ENCODE peak calls at places on chromosome 10, in nine cellular contexts. H is astrocyte of the cerebellum, W is heart left ventricle, O is epithelial cell of proximal tubule, S is GM13976, C is PC-9, Q is MM.1S, B is BE2C, K is HL-60. T is an unnamed sample.

GRCh38 chr10:78976825-78977760 is 91.7 kb upstream of the ZMIZ1 start:
- DNase-seq in H (no peak), W (peak), O (no peak), S (no peak), C (no peak), Q (no peak), B (no peak), K (no peak), T (no peak)

GRCh38 chr10:89535185-89536012 is at the start of gene SLC16A12:
- DNase-seq in H (no peak), W (no peak), O (no peak), S (peak), C (no peak), Q (no peak), B (peak), K (no peak), T (peak)

GRCh38 chr10:19970707-19971106 is 154.5 kb downstream of the PLXDC2 start:
- DNase-seq in H (no peak), W (no peak), O (no peak), S (no peak), C (no peak), Q (no peak), B (no peak), K (no peak), T (no peak)

GRCh38 chr10:132961-133898 is 2.0 kb upstream of the ZMYND11 start:
- DNase-seq in H (peak), W (no peak), O (peak), S (no peak), C (no peak), Q (no peak), B (no peak), K (no peak), T (peak)

GRCh38 chr10:96756111-96756903 is 36.0 kb upstream of the PIK3AP1 start:
- DNase-seq in H (no peak), W (no peak), O (no peak), S (no peak), C (no peak), Q (peak), B (no peak), K (no peak), T (no peak)

GRCh38 chr10:73744690-73744994 is 470 bp downstream of the SEC24C start:
- DNase-seq in H (peak), W (no peak), O (no peak), S (peak), C (no peak), Q (peak), B (peak), K (no peak), T (peak)

GRCh38 chr10:7302393-7303054 is 108.3 kb downstream of the SFMBT2 start:
- DNase-seq in H (no peak), W (no peak), O (peak), S (no peak), C (no peak), Q (no peak), B (no peak), K (no peak), T (peak)

GRCh38 chr10:43824934-43825333 is 176.3 kb upstream of the ZNF32 start:
- DNase-seq in H (peak), W (peak), O (peak), S (no peak), C (no peak), Q (no peak), B (no peak), K (no peak), T (peak)

GRCh38 chr10:91215384-91215783 is 5.1 kb upstream of the PCGF5 start:
- DNase-seq in H (no peak), W (no peak), O (no peak), S (no peak), C (no peak), Q (no peak), B (no peak), K (no peak), T (no peak)

GRCh38 chr10:50251309-50251850 is at the start of gene ASAH2:
- DNase-seq in H (no peak), W (no peak), O (no peak), S (no peak), C (no peak), Q (no peak), B (no peak), K (no peak), T (no peak)

GRCh38 chr10:51366044-51366443 is 291.8 kb downstream of the PRKG1 start:
- DNase-seq in H (no peak), W (no peak), O (no peak), S (no peak), C (no peak), Q (no peak), B (no peak), K (no peak), T (no peak)

GRCh38 chr10:77197544-77197943 is 440.1 kb downstream of the KCNMA1 start:
- DNase-seq in H (no peak), W (no peak), O (no peak), S (no peak), C (no peak), Q (peak), B (no peak), K (no peak), T (no peak)

GRCh38 chr10:24357344-24358021 is 148.5 kb downstream of the KIAA1217 start:
- DNase-seq in H (peak), W (no peak), O (no peak), S (no peak), C (no peak), Q (no peak), B (no peak), K (no peak), T (peak)

GRCh38 chr10:13382759-13383753 is 35.0 kb upstream of the SEPHS1 start:
- DNase-seq in H (no peak), W (no peak), O (no peak), S (no peak), C (peak), Q (no peak), B (no peak), K (no peak), T (no peak)

GRCh38 chr10:103481974-103482531 is 3.0 kb upstream of the CALHM3 start:
- DNase-seq in H (peak), W (no peak), O (no peak), S (peak), C (peak), Q (peak), B (peak), K (peak), T (peak)

GRCh38 chr10:16392661-16393060 is 44.1 kb upstream of the PTER start:
- DNase-seq in H (no peak), W (no peak), O (no peak), S (no peak), C (no peak), Q (no peak), B (no peak), K (no peak), T (no peak)

GRCh38 chr10:10613654-10614244 is 403.9 kb upstream of the CELF2 start:
- DNase-seq in H (no peak), W (no peak), O (no peak), S (no peak), C (no peak), Q (no peak), B (no peak), K (no peak), T (no peak)

GRCh38 chr10:32417906-32418547 is 27.9 kb upstream of the CCDC7 start:
- DNase-seq in H (peak), W (no peak), O (no peak), S (no peak), C (no peak), Q (no peak), B (no peak), K (no peak), T (peak)

GRCh38 chr10:52778511-52779392 is 6.2 kb upstream of the MBL2 start:
- DNase-seq in H (no peak), W (no peak), O (no peak), S (no peak), C (no peak), Q (no peak), B (peak), K (no peak), T (peak)

GRCh38 chr10:120283093-120283492 is 173.9 kb upstream of the PLPP4 start:
- DNase-seq in H (no peak), W (no peak), O (no peak), S (no peak), C (no peak), Q (no peak), B (no peak), K (no peak), T (no peak)

GRCh38 chr10:1184541-1185415 is 128.6 kb downstream of the WDR37 start:
- DNase-seq in H (no peak), W (peak), O (no peak), S (no peak), C (no peak), Q (no peak), B (no peak), K (no peak), T (no peak)

GRCh38 chr10:59102394-59102793 is 74.0 kb upstream of the PHYHIPL start:
- DNase-seq in H (no peak), W (no peak), O (no peak), S (no peak), C (no peak), Q (no peak), B (no peak), K (no peak), T (no peak)

GRCh38 chr10:21157664-21158063 is 260.6 kb upstream of the NEBL start:
- DNase-seq in H (no peak), W (no peak), O (no peak), S (no peak), C (no peak), Q (no peak), B (no peak), K (no peak), T (no peak)

GRCh38 chr10:98404571-98405396 is 10.2 kb downstream of the PYROXD2 start:
- DNase-seq in H (no peak), W (no peak), O (no peak), S (peak), C (peak), Q (no peak), B (no peak), K (no peak), T (peak)

GRCh38 chr10:79429751-79430150 is 15.7 kb downstream of the ZCCHC24 start:
- DNase-seq in H (no peak), W (no peak), O (no peak), S (no peak), C (no peak), Q (no peak), B (no peak), K (no peak), T (no peak)

GRCh38 chr10:131725736-131726459 is 174.9 kb upstream of the PPP2R2D start:
- DNase-seq in H (no peak), W (no peak), O (no peak), S (peak), C (no peak), Q (no peak), B (no peak), K (no peak), T (no peak)

GRCh38 chr10:103812004-103812403 is 43.4 kb downstream of the SH3PXD2A start:
- DNase-seq in H (no peak), W (no peak), O (no peak), S (no peak), C (no peak), Q (no peak), B (no peak), K (no peak), T (no peak)

GRCh38 chr10:60524541-60524940 is 134.9 kb upstream of the ANK3 start:
- DNase-seq in H (peak), W (no peak), O (no peak), S (no peak), C (no peak), Q (no peak), B (no peak), K (no peak), T (peak)

GRCh38 chr10:31896972-31897384 is 31.7 kb downstream of the ARHGAP12 start:
- DNase-seq in H (peak), W (no peak), O (no peak), S (no peak), C (no peak), Q (no peak), B (no peak), K (no peak), T (peak)

GRCh38 chr10:33509231-33509871 is 174.9 kb upstream of the NRP1 start:
- DNase-seq in H (peak), W (no peak), O (peak), S (peak), C (peak), Q (no peak), B (peak), K (peak), T (peak)

GRCh38 chr10:14389981-14390590 is 59.4 kb upstream of the FRMD4A start:
- DNase-seq in H (no peak), W (no peak), O (no peak), S (peak), C (no peak), Q (peak), B (no peak), K (no peak), T (no peak)

GRCh38 chr10:53903756-53904155 is 897.3 kb downstream of the PCDH15 start:
- DNase-seq in H (no peak), W (no peak), O (no peak), S (no peak), C (no peak), Q (no peak), B (no peak), K (no peak), T (no peak)

GRCh38 chr10:124308811-124309210 is 109.9 kb downstream of the OAT start:
- DNase-seq in H (no peak), W (no peak), O (no peak), S (no peak), C (no peak), Q (no peak), B (no peak), K (no peak), T (no peak)

GRCh38 chr10:13969792-13970140 is 361.0 kb downstream of the FRMD4A start:
- DNase-seq in H (no peak), W (no peak), O (no peak), S (peak), C (no peak), Q (no peak), B (no peak), K (no peak), T (no peak)

GRCh38 chr10:132856869-132857524 is 71.0 kb upstream of the NKX6-2 start:
- DNase-seq in H (no peak), W (no peak), O (no peak), S (no peak), C (no peak), Q (no peak), B (no peak), K (no peak), T (no peak)

GRCh38 chr10:80553436-80553835 is 15.7 kb downstream of the SH2D4B start:
- DNase-seq in H (no peak), W (no peak), O (no peak), S (no peak), C (no peak), Q (no peak), B (no peak), K (no peak), T (no peak)

GRCh38 chr10:65501259-65501658 is 1424.6 kb upstream of the LRRTM3 start:
- DNase-seq in H (no peak), W (no peak), O (peak), S (peak), C (no peak), Q (peak), B (no peak), K (no peak), T (no peak)

GRCh38 chr10:100727808-100728207 is 17.6 kb upstream of the PAX2 start:
- DNase-seq in H (no peak), W (no peak), O (no peak), S (no peak), C (no peak), Q (no peak), B (no peak), K (no peak), T (no peak)
- TF ChIP-seq CTCF in H (no peak), W (no peak), O (no peak), S (no peak), C (no peak), Q (no peak), B (no peak), K (no peak), T (no peak)

DNA sequence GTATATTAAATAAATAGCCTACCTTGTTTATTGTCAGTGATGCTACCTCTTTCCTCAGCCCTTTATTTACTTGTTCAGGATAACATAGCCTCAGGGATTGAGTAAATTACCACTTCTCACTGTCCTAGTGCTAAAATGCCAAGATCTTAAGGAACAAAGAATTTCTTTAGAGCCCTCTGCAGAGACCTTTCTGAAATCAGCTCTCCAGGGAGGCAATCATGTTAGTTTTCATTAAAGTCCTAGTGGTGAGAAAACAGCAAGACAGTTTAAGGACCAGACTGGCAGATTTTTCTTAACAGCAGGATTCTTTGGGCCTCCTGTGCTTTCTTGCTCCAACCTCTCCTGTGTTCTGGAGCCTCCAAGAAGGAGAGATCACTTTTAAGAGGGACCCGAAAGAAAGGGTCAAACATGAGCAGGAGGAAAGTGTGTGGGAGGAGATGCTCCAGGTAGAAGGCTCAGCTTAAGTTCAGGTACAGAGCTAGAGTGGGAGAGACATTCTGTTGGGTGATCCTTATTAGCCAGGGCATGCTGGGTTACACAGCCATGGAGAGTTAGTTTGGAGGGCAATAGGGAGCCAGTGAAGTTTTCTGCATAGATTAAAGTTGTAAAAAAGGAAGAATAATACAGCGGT is 1.2 kb upstream of the PLCE1 start:
- DNase-seq in H (no peak), W (no peak), O (no peak), S (no peak), C (no peak), Q (no peak), B (no peak), K (no peak), T (peak)
- TF ChIP-seq CTCF in H (peak), W (peak), O (peak), S (no peak), C (no peak), Q (no peak), B (peak), K (no peak), T (peak)

GRCh38 chr10:71616817-71617654 is 102.5 kb downstream of the C10orf105 start:
- DNase-seq in H (no peak), W (no peak), O (no peak), S (no peak), C (no peak), Q (no peak), B (no peak), K (no peak), T (no peak)

GRCh38 chr10:71620642-71621041 is 98.9 kb downstream of the C10orf105 start:
- DNase-seq in H (no peak), W (no peak), O (no peak), S (no peak), C (no peak), Q (no peak), B (no peak), K (no peak), T (no peak)

GRCh38 chr10:71618176-71618575 is 101.4 kb downstream of the C10orf105 start:
- DNase-seq in H (no peak), W (no peak), O (no peak), S (no peak), C (no peak), Q (no peak), B (no peak), K (no peak), T (no peak)

GRCh38 chr10:71621263-71621751 is 98.3 kb downstream of the C10orf105 start:
- DNase-seq in H (no peak), W (no peak), O (no peak), S (no peak), C (no peak), Q (no peak), B (peak), K (no peak), T (no peak)

GRCh38 chr10:71618598-71618997 is 101.0 kb downstream of the C10orf105 start:
- DNase-seq in H (no peak), W (no peak), O (no peak), S (no peak), C (no peak), Q (no peak), B (no peak), K (no peak), T (no peak)
- TF ChIP-seq CTCF in H (no peak), W (no peak), O (no peak), S (no peak), C (no peak), Q (no peak), B (no peak), K (no peak), T (no peak)

GRCh38 chr10:88457680-88458079 is 125.4 kb downstream of the RNLS start:
- DNase-seq in H (no peak), W (no peak), O (no peak), S (no peak), C (no peak), Q (no peak), B (no peak), K (no peak), T (no peak)
- TF ChIP-seq CTCF in H (no peak), W (no peak), O (no peak), S (no peak), C (no peak), Q (no peak), B (no peak), K (no peak), T (no peak)

DNA sequence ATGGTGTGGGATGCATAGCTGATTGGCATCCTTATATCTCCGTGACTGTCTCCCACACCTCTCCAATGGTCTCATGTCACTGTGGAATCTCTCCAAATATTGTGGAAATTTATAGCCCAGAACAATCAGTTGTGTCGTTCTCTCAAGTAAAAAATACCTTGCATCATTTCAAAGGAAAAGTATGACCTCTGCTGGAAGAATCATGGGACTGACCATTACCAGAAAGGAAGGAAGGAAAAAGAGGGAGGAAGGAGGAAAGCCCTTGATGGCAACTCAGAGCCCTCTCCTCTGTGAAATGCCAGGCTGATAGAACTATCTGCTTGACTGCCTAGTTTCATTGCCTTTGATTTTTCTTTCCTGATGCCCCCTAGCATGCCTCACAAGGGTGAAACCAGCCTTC is 76.3 kb downstream of the FOXI2 start:
- DNase-seq in H (no peak), W (no peak), O (no peak), S (no peak), C (no peak), Q (peak), B (no peak), K (no peak), T (no peak)
- TF ChIP-seq CTCF in H (no peak), W (no peak), O (peak), S (no peak), C (peak), Q (peak), B (peak), K (no peak), T (no peak)

GRCh38 chr10:117686606-117687005 is 144.1 kb downstream of the EMX2 start:
- DNase-seq in H (no peak), W (no peak), O (no peak), S (no peak), C (no peak), Q (no peak), B (no peak), K (no peak), T (no peak)

GRCh38 chr10:117684211-117684610 is 141.7 kb downstream of the EMX2 start:
- DNase-seq in H (no peak), W (no peak), O (no peak), S (no peak), C (no peak), Q (no peak), B (no peak), K (no peak), T (no peak)

GRCh38 chr10:117688358-117688757 is 145.8 kb downstream of the EMX2 start:
- DNase-seq in H (no peak), W (no peak), O (no peak), S (no peak), C (no peak), Q (no peak), B (no peak), K (no peak), T (no peak)

GRCh38 chr10:117685431-117685830 is 142.9 kb downstream of the EMX2 start:
- DNase-seq in H (no peak), W (no peak), O (no peak), S (no peak), C (no peak), Q (no peak), B (no peak), K (no peak), T (no peak)

DNA sequence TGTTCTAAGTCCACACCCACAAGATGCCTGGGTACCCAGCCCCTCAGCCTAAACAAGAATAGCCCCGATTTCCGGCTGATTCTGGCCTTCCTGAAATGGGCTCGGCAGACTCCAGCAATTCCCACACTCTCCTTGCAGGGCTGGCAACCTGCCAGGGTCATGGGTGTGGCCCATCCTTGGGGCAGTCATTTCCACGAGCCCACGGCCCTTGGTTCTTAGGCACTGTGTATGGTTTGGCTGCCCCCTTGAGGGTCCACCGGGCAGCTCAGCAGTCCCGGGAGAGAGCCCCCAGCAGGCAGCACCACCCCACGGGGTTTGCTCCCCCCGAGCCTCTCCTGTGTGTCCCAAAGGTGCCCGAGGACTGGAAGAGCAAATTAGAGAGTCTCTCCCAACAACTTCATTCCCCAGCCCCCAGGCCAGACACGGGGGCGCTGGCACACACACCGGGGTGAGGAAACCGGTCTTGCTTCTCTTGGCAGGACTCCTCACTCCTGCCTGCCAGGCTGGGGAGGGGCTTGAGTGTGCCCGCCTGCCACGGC is 142.2 kb downstream of the EMX2 start:
- DNase-seq in H (no peak), W (no peak), O (no peak), S (peak), C (peak), Q (no peak), B (no peak), K (no peak), T (no peak)
- TF ChIP-seq CTCF in H (no peak), W (peak), O (peak), S (peak), C (peak), Q (no peak), B (no peak), K (no peak), T (no peak)

T was measured in astrocyte of the spinal cord.